ENCODE peak calls at places on chromosome 1, in seven cellular contexts. One of them, this sample, is unnamed.

GRCh38 chr1:100130552-100131077 is 2.1 kb downstream of the SASS6 start:
- DNase-seq in stimulated activated CD4-positive, alpha-beta T cell treated with anti-CD3 and anti-CD28 coated beads, Interleukin-1b, Interleukin-23, amount 100 ng/mL, for 4 hours: no peak
- DNase-seq in activated CD8-positive, alpha-beta memory T cell treated with anti-CD3 and anti-CD28 coated beads, Interleukin-2, amount 50 U/mL, for 48 hours: no peak
- DNase-seq in kidney: no peak
- DNase-seq in BJ: no peak
- DNase-seq in activated T-helper 1 cell treated with anti-CD3 and anti-CD28 coated beads, Interleukin-2, amount 50 U/mL, for 16 hours: no peak
- DNase-seq in activated CD4-positive, alpha-beta T cell treated with anti-CD3 and anti-CD28 coated beads, Interleukin-2, amount 10 ng/mL, durations not matched to agents 7 days and 5 days: no peak
- DNase-seq in this sample: no peak

GRCh38 chr1:110726755-110727154 is 52.0 kb upstream of the KCNA3 start:
- DNase-seq in stimulated activated CD4-positive, alpha-beta T cell treated with anti-CD3 and anti-CD28 coated beads, Interleukin-1b, Interleukin-23, amount 100 ng/mL, for 4 hours: no peak
- DNase-seq in activated CD8-positive, alpha-beta memory T cell treated with anti-CD3 and anti-CD28 coated beads, Interleukin-2, amount 50 U/mL, for 48 hours: no peak
- DNase-seq in kidney: no peak
- DNase-seq in BJ: no peak
- DNase-seq in activated T-helper 1 cell treated with anti-CD3 and anti-CD28 coated beads, Interleukin-2, amount 50 U/mL, for 16 hours: no peak
- DNase-seq in activated CD4-positive, alpha-beta T cell treated with anti-CD3 and anti-CD28 coated beads, Interleukin-2, amount 10 ng/mL, durations not matched to agents 7 days and 5 days: no peak
- DNase-seq in this sample: no peak

GRCh38 chr1:151915066-151915686 is 5.9 kb upstream of the THEM4 start:
- DNase-seq in stimulated activated CD4-positive, alpha-beta T cell treated with anti-CD3 and anti-CD28 coated beads, Interleukin-1b, Interleukin-23, amount 100 ng/mL, for 4 hours: no peak
- DNase-seq in activated CD8-positive, alpha-beta memory T cell treated with anti-CD3 and anti-CD28 coated beads, Interleukin-2, amount 50 U/mL, for 48 hours: no peak
- DNase-seq in kidney: no peak
- DNase-seq in BJ: no peak
- DNase-seq in activated T-helper 1 cell treated with anti-CD3 and anti-CD28 coated beads, Interleukin-2, amount 50 U/mL, for 16 hours: no peak
- DNase-seq in activated CD4-positive, alpha-beta T cell treated with anti-CD3 and anti-CD28 coated beads, Interleukin-2, amount 10 ng/mL, durations not matched to agents 7 days and 5 days: no peak
- DNase-seq in this sample: no peak

GRCh38 chr1:153608089-153608672 is 4.8 kb downstream of the S100A16 start:
- DNase-seq in stimulated activated CD4-positive, alpha-beta T cell treated with anti-CD3 and anti-CD28 coated beads, Interleukin-1b, Interleukin-23, amount 100 ng/mL, for 4 hours: no peak
- DNase-seq in activated CD8-positive, alpha-beta memory T cell treated with anti-CD3 and anti-CD28 coated beads, Interleukin-2, amount 50 U/mL, for 48 hours: no peak
- DNase-seq in kidney: peak
- DNase-seq in BJ: no peak
- DNase-seq in activated T-helper 1 cell treated with anti-CD3 and anti-CD28 coated beads, Interleukin-2, amount 50 U/mL, for 16 hours: no peak
- DNase-seq in activated CD4-positive, alpha-beta T cell treated with anti-CD3 and anti-CD28 coated beads, Interleukin-2, amount 10 ng/mL, durations not matched to agents 7 days and 5 days: no peak
- DNase-seq in this sample: no peak

GRCh38 chr1:118008011-118008410 is 78.5 kb downstream of the WDR3 start:
- DNase-seq in stimulated activated CD4-positive, alpha-beta T cell treated with anti-CD3 and anti-CD28 coated beads, Interleukin-1b, Interleukin-23, amount 100 ng/mL, for 4 hours: no peak
- DNase-seq in activated CD8-positive, alpha-beta memory T cell treated with anti-CD3 and anti-CD28 coated beads, Interleukin-2, amount 50 U/mL, for 48 hours: no peak
- DNase-seq in kidney: no peak
- DNase-seq in BJ: no peak
- DNase-seq in activated T-helper 1 cell treated with anti-CD3 and anti-CD28 coated beads, Interleukin-2, amount 50 U/mL, for 16 hours: no peak
- DNase-seq in activated CD4-positive, alpha-beta T cell treated with anti-CD3 and anti-CD28 coated beads, Interleukin-2, amount 10 ng/mL, durations not matched to agents 7 days and 5 days: no peak
- DNase-seq in this sample: no peak

GRCh38 chr1:108075055-108075454 is 110.1 kb upstream of the VAV3 start:
- DNase-seq in stimulated activated CD4-positive, alpha-beta T cell treated with anti-CD3 and anti-CD28 coated beads, Interleukin-1b, Interleukin-23, amount 100 ng/mL, for 4 hours: no peak
- DNase-seq in activated CD8-positive, alpha-beta memory T cell treated with anti-CD3 and anti-CD28 coated beads, Interleukin-2, amount 50 U/mL, for 48 hours: no peak
- DNase-seq in kidney: no peak
- DNase-seq in BJ: no peak
- DNase-seq in activated T-helper 1 cell treated with anti-CD3 and anti-CD28 coated beads, Interleukin-2, amount 50 U/mL, for 16 hours: no peak
- DNase-seq in activated CD4-positive, alpha-beta T cell treated with anti-CD3 and anti-CD28 coated beads, Interleukin-2, amount 10 ng/mL, durations not matched to agents 7 days and 5 days: no peak
- DNase-seq in this sample: no peak

GRCh38 chr1:184228558-184228957 is 158.3 kb upstream of the C1orf21 start:
- DNase-seq in stimulated activated CD4-positive, alpha-beta T cell treated with anti-CD3 and anti-CD28 coated beads, Interleukin-1b, Interleukin-23, amount 100 ng/mL, for 4 hours: no peak
- DNase-seq in activated CD8-positive, alpha-beta memory T cell treated with anti-CD3 and anti-CD28 coated beads, Interleukin-2, amount 50 U/mL, for 48 hours: no peak
- DNase-seq in kidney: no peak
- DNase-seq in BJ: no peak
- DNase-seq in activated T-helper 1 cell treated with anti-CD3 and anti-CD28 coated beads, Interleukin-2, amount 50 U/mL, for 16 hours: no peak
- DNase-seq in activated CD4-positive, alpha-beta T cell treated with anti-CD3 and anti-CD28 coated beads, Interleukin-2, amount 10 ng/mL, durations not matched to agents 7 days and 5 days: no peak
- DNase-seq in this sample: no peak

GRCh38 chr1:221620437-221621384 is 121.2 kb downstream of the DUSP10 start:
- DNase-seq in stimulated activated CD4-positive, alpha-beta T cell treated with anti-CD3 and anti-CD28 coated beads, Interleukin-1b, Interleukin-23, amount 100 ng/mL, for 4 hours: no peak
- DNase-seq in activated CD8-positive, alpha-beta memory T cell treated with anti-CD3 and anti-CD28 coated beads, Interleukin-2, amount 50 U/mL, for 48 hours: no peak
- DNase-seq in kidney: no peak
- DNase-seq in BJ: no peak
- DNase-seq in activated T-helper 1 cell treated with anti-CD3 and anti-CD28 coated beads, Interleukin-2, amount 50 U/mL, for 16 hours: no peak
- DNase-seq in activated CD4-positive, alpha-beta T cell treated with anti-CD3 and anti-CD28 coated beads, Interleukin-2, amount 10 ng/mL, durations not matched to agents 7 days and 5 days: no peak
- DNase-seq in this sample: no peak

GRCh38 chr1:206734499-206735142 is 36.0 kb upstream of the IL19 start:
- DNase-seq in stimulated activated CD4-positive, alpha-beta T cell treated with anti-CD3 and anti-CD28 coated beads, Interleukin-1b, Interleukin-23, amount 100 ng/mL, for 4 hours: peak
- DNase-seq in activated CD8-positive, alpha-beta memory T cell treated with anti-CD3 and anti-CD28 coated beads, Interleukin-2, amount 50 U/mL, for 48 hours: peak
- DNase-seq in kidney: no peak
- DNase-seq in BJ: no peak
- DNase-seq in activated T-helper 1 cell treated with anti-CD3 and anti-CD28 coated beads, Interleukin-2, amount 50 U/mL, for 16 hours: peak
- DNase-seq in activated CD4-positive, alpha-beta T cell treated with anti-CD3 and anti-CD28 coated beads, Interleukin-2, amount 10 ng/mL, durations not matched to agents 7 days and 5 days: peak
- DNase-seq in this sample: no peak

GRCh38 chr1:180239145-180240096 is 9.4 kb downstream of the LHX4 start:
- DNase-seq in stimulated activated CD4-positive, alpha-beta T cell treated with anti-CD3 and anti-CD28 coated beads, Interleukin-1b, Interleukin-23, amount 100 ng/mL, for 4 hours: no peak
- DNase-seq in activated CD8-positive, alpha-beta memory T cell treated with anti-CD3 and anti-CD28 coated beads, Interleukin-2, amount 50 U/mL, for 48 hours: no peak
- DNase-seq in kidney: no peak
- DNase-seq in BJ: no peak
- DNase-seq in activated T-helper 1 cell treated with anti-CD3 and anti-CD28 coated beads, Interleukin-2, amount 50 U/mL, for 16 hours: no peak
- DNase-seq in activated CD4-positive, alpha-beta T cell treated with anti-CD3 and anti-CD28 coated beads, Interleukin-2, amount 10 ng/mL, durations not matched to agents 7 days and 5 days: no peak
- DNase-seq in this sample: no peak

GRCh38 chr1:8455700-8456305 is 137.9 kb downstream of the SLC45A1 start:
- DNase-seq in stimulated activated CD4-positive, alpha-beta T cell treated with anti-CD3 and anti-CD28 coated beads, Interleukin-1b, Interleukin-23, amount 100 ng/mL, for 4 hours: no peak
- DNase-seq in activated CD8-positive, alpha-beta memory T cell treated with anti-CD3 and anti-CD28 coated beads, Interleukin-2, amount 50 U/mL, for 48 hours: no peak
- DNase-seq in kidney: no peak
- DNase-seq in BJ: no peak
- DNase-seq in activated T-helper 1 cell treated with anti-CD3 and anti-CD28 coated beads, Interleukin-2, amount 50 U/mL, for 16 hours: no peak
- DNase-seq in activated CD4-positive, alpha-beta T cell treated with anti-CD3 and anti-CD28 coated beads, Interleukin-2, amount 10 ng/mL, durations not matched to agents 7 days and 5 days: no peak
- DNase-seq in this sample: no peak

GRCh38 chr1:68229927-68230812 is 2.2 kb downstream of the WLS start:
- DNase-seq in stimulated activated CD4-positive, alpha-beta T cell treated with anti-CD3 and anti-CD28 coated beads, Interleukin-1b, Interleukin-23, amount 100 ng/mL, for 4 hours: no peak
- DNase-seq in activated CD8-positive, alpha-beta memory T cell treated with anti-CD3 and anti-CD28 coated beads, Interleukin-2, amount 50 U/mL, for 48 hours: no peak
- DNase-seq in kidney: no peak
- DNase-seq in BJ: no peak
- DNase-seq in activated T-helper 1 cell treated with anti-CD3 and anti-CD28 coated beads, Interleukin-2, amount 50 U/mL, for 16 hours: no peak
- DNase-seq in activated CD4-positive, alpha-beta T cell treated with anti-CD3 and anti-CD28 coated beads, Interleukin-2, amount 10 ng/mL, durations not matched to agents 7 days and 5 days: no peak
- DNase-seq in this sample: no peak

GRCh38 chr1:18149113-18149641 is 41.6 kb downstream of the IGSF21 start:
- DNase-seq in stimulated activated CD4-positive, alpha-beta T cell treated with anti-CD3 and anti-CD28 coated beads, Interleukin-1b, Interleukin-23, amount 100 ng/mL, for 4 hours: no peak
- DNase-seq in activated CD8-positive, alpha-beta memory T cell treated with anti-CD3 and anti-CD28 coated beads, Interleukin-2, amount 50 U/mL, for 48 hours: no peak
- DNase-seq in kidney: no peak
- DNase-seq in BJ: no peak
- DNase-seq in activated T-helper 1 cell treated with anti-CD3 and anti-CD28 coated beads, Interleukin-2, amount 50 U/mL, for 16 hours: no peak
- DNase-seq in activated CD4-positive, alpha-beta T cell treated with anti-CD3 and anti-CD28 coated beads, Interleukin-2, amount 10 ng/mL, durations not matched to agents 7 days and 5 days: no peak
- DNase-seq in this sample: no peak